ENCODE peak calls at places on chromosomes 6 and 20, in ten cellular contexts. P, K, G, E, A, W, Q, X, C and M are unnamed samples. For H3K4me1, the result is how much of the 10 kb centered on the place peaks cover.

GRCh38 chr6:36376742-36377141 is 10.7 kb downstream of the ETV7 start:
- DNase-seq in P (no peak), K (no peak), G (no peak), E (no peak), A (no peak), W (peak), Q (no peak), X (no peak), C (no peak), M (no peak)

GRCh38 chr6:112244428-112244827 is 9.9 kb downstream of the LAMA4 start:
- DNase-seq in P (no peak), K (no peak), G (no peak), E (no peak), A (no peak), W (no peak), Q (no peak), X (no peak), C (no peak), M (no peak)

GRCh38 chr6:69416739-69417138 is 380.1 kb downstream of the LMBRD1 start:
- DNase-seq in P (no peak), K (no peak), G (no peak), E (no peak), A (no peak), W (no peak), Q (no peak), X (no peak), C (no peak), M (peak)

GRCh38 chr6:16338577-16339262 is 100.3 kb downstream of the GMPR start:
- DNase-seq in P (peak), K (no peak), G (no peak), E (peak), A (peak), W (peak), Q (no peak), X (peak), C (peak), M (peak)

GRCh38 chr20:63095718-63096654 is 89.2 kb upstream of the BHLHE23 start:
- DNase-seq in P (no peak), K (no peak), G (peak), E (no peak), A (peak), W (peak), Q (no peak), X (peak), C (no peak), M (no peak)

GRCh38 chr20:15289337-15289736 is 951.9 kb upstream of the FLRT3 start:
- DNase-seq in P (no peak), K (no peak), G (no peak), E (no peak), A (no peak), W (no peak), Q (no peak), X (no peak), C (no peak), M (no peak)

GRCh38 chr6:80610821-80611220 is 504.4 kb downstream of the BCKDHB start:
- DNase-seq in P (no peak), K (no peak), G (no peak), E (no peak), A (no peak), W (no peak), Q (no peak), X (no peak), C (peak), M (no peak)

GRCh38 chr6:113856011-113856551 is 1.1 kb upstream of the MARCKS start:
- DNase-seq in P (peak), K (no peak), G (peak), E (peak), A (peak), W (no peak), Q (no peak), X (peak), C (peak), M (peak)

GRCh38 chr20:24662756-24663399 is 193.4 kb downstream of the SYNDIG1 start:
- DNase-seq in P (no peak), K (no peak), G (peak), E (no peak), A (no peak), W (peak), Q (no peak), X (no peak), C (no peak), M (no peak)

GRCh38 chr6:34063641-34064040 is 82.2 kb downstream of the GRM4 start:
- DNase-seq in P (no peak), K (no peak), G (no peak), E (no peak), A (no peak), W (no peak), Q (no peak), X (no peak), C (no peak), M (no peak)

GRCh38 chr6:48986803-48987202 is 476.2 kb downstream of the MMUT start:
- DNase-seq in P (no peak), K (no peak), G (no peak), E (no peak), A (no peak), W (no peak), Q (no peak), X (peak), C (no peak), M (no peak)

GRCh38 chr20:38230957-38231785 is 29.4 kb downstream of the KIAA1755 start:
- DNase-seq in P (no peak), K (no peak), G (no peak), E (no peak), A (no peak), W (no peak), Q (no peak), X (no peak), C (no peak), M (no peak)

GRCh38 chr20:46021361-46022359 is 7.4 kb upstream of the SLC12A5 start:
- DNase-seq in P (no peak), K (no peak), G (peak), E (peak), A (peak), W (no peak), Q (no peak), X (peak), C (peak), M (peak)

GRCh38 chr20:47196091-47197081 is 160.1 kb downstream of the ZMYND8 start:
- DNase-seq in P (peak), K (no peak), G (peak), E (peak), A (peak), W (peak), Q (peak), X (peak), C (peak), M (peak)

GRCh38 chr20:62991196-62991807 is 15.5 kb downstream of the BHLHE23 start:
- DNase-seq in P (no peak), K (no peak), G (no peak), E (no peak), A (no peak), W (no peak), Q (no peak), X (no peak), C (no peak), M (no peak)

GRCh38 chr6:125534430-125535263 is 214.8 kb upstream of the HEY2 start:
- DNase-seq in P (no peak), K (no peak), G (no peak), E (no peak), A (no peak), W (no peak), Q (no peak), X (no peak), C (no peak), M (no peak)

GRCh38 chr6:128242765-128243403 is 277.5 kb downstream of the PTPRK start:
- DNase-seq in P (no peak), K (no peak), G (no peak), E (no peak), A (no peak), W (no peak), Q (no peak), X (no peak), C (no peak), M (no peak)

GRCh38 chr6:27213544-27214125 is 33.9 kb upstream of the PRSS16 start:
- DNase-seq in P (no peak), K (no peak), G (no peak), E (no peak), A (no peak), W (no peak), Q (no peak), X (no peak), C (peak), M (no peak)

GRCh38 chr6:124882580-124883393 is 79.5 kb upstream of the RNF217 start:
- DNase-seq in P (no peak), K (no peak), G (no peak), E (no peak), A (no peak), W (no peak), Q (no peak), X (no peak), C (no peak), M (no peak)

GRCh38 chr20:1830240-1830639 is 65.0 kb upstream of the SIRPA start:
- DNase-seq in P (no peak), K (no peak), G (no peak), E (peak), A (no peak), W (no peak), Q (peak), X (no peak), C (peak), M (peak)

GRCh38 chr20:1263853-1264252 is 2.2 kb upstream of the SNPH start:
- DNase-seq in P (no peak), K (no peak), G (no peak), E (no peak), A (no peak), W (no peak), Q (no peak), X (no peak), C (no peak), M (no peak)

GRCh38 chr6:23036401-23036983 is 467.1 kb downstream of the HDGFL1 start:
- DNase-seq in P (no peak), K (no peak), G (no peak), E (no peak), A (no peak), W (no peak), Q (no peak), X (no peak), C (no peak), M (no peak)

GRCh38 chr6:53300656-53301551 is 47.8 kb downstream of the ELOVL5 start:
- DNase-seq in P (no peak), K (no peak), G (peak), E (no peak), A (no peak), W (no peak), Q (no peak), X (no peak), C (no peak), M (peak)

GRCh38 chr6:30743099-30744053 is 889 bp upstream of the FLOT1 start:
- DNase-seq in P (no peak), K (no peak), G (peak), E (peak), A (no peak), W (no peak), Q (no peak), X (peak), C (no peak), M (peak)

GRCh38 chr6:42742116-42742894 is 3.6 kb downstream of the TBCC start:
- DNase-seq in P (no peak), K (no peak), G (no peak), E (no peak), A (no peak), W (no peak), Q (no peak), X (no peak), C (no peak), M (no peak)

GRCh38 chr6:134132494-134133141 is 80.2 kb upstream of the SLC2A12 start:
- DNase-seq in P (no peak), K (no peak), G (no peak), E (no peak), A (no peak), W (no peak), Q (no peak), X (no peak), C (no peak), M (no peak)

GRCh38 chr6:75065524-75065923 is 140.3 kb downstream of the COL12A1 start:
- DNase-seq in P (no peak), K (no peak), G (no peak), E (no peak), A (no peak), W (no peak), Q (peak), X (no peak), C (no peak), M (no peak)

GRCh38 chr6:12718025-12718424 is 1.5 kb downstream of the PHACTR1 start:
- DNase-seq in P (no peak), K (no peak), G (no peak), E (no peak), A (no peak), W (no peak), Q (no peak), X (no peak), C (peak), M (no peak)

GRCh38 chr6:29797120-29797519 is 30.5 kb upstream of the HLA-G start:
- DNase-seq in P (no peak), K (no peak), G (no peak), E (no peak), A (no peak), W (no peak), Q (no peak), X (no peak), C (no peak), M (no peak)

GRCh38 chr6:138264372-138264880 is 46.1 kb upstream of the PBOV1 start:
- DNase-seq in P (no peak), K (peak), G (no peak), E (no peak), A (no peak), W (no peak), Q (no peak), X (no peak), C (no peak), M (no peak)

GRCh38 chr6:27279513-27280063 is 32.1 kb downstream of the PRSS16 start:
- DNase-seq in P (no peak), K (no peak), G (no peak), E (no peak), A (no peak), W (no peak), Q (no peak), X (no peak), C (no peak), M (no peak)

GRCh38 chr20:5056801-5057599 is 55.7 kb upstream of the SLC23A2 start:
- DNase-seq in P (peak), K (no peak), G (peak), E (no peak), A (peak), W (no peak), Q (peak), X (peak), C (peak), M (peak)

GRCh38 chr20:1326031-1326930 is 2.7 kb downstream of the SDCBP2 start:
- DNase-seq in P (no peak), K (peak), G (peak), E (no peak), A (no peak), W (peak), Q (no peak), X (peak), C (peak), M (no peak)

GRCh38 chr6:80544500-80545055 is 438.1 kb downstream of the BCKDHB start:
- DNase-seq in P (no peak), K (no peak), G (no peak), E (no peak), A (no peak), W (no peak), Q (no peak), X (no peak), C (no peak), M (no peak)

GRCh38 chr6:41505084-41506049 is 40.8 kb upstream of the FOXP4 start:
- DNase-seq in P (peak), K (no peak), G (peak), E (peak), A (peak), W (peak), Q (no peak), X (peak), C (no peak), M (peak)

GRCh38 chr6:83985308-83985713 is 48.3 kb upstream of the MRAP2 start:
- DNase-seq in P (no peak), K (no peak), G (no peak), E (no peak), A (no peak), W (no peak), Q (no peak), X (no peak), C (no peak), M (no peak)

GRCh38 chr6:3195695-3196497 is 31.6 kb downstream of the TUBB2B start:
- DNase-seq in P (no peak), K (no peak), G (no peak), E (no peak), A (no peak), W (no peak), Q (peak), X (no peak), C (peak), M (no peak)

DNA sequence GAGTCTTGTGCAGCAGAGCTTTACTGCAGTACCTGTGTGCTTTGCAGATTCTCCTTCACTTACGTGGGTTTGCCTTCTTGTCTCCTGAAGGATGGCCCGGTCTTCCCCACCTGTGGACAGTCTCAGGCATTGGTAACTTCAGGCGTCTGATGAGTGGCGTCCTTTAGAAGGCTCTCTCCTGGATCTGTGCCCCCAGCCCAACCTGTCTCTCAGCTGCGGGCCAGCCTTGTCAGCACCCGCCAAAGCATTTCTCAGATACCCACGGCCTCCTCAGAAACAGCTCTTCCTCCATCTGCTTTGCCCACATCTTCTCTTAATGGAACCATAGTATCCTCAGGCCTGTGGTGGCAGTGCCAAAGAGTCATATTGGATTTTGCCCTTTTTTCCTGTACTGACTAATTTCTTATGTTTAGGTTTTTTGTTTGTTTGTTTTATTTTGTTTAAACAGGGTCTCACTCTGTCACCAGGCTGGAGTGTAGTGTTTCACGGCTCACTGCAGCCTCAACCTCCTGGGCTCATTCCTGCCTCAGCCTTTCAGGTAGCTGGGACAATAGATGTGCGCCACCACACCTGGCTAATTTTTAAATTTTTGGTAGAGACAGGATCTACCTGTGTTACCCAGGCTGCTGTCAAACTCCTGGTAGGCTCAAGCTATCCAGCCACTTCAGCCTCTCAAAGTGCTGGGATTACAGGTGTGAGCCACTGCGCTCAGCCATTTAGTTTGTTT is 96.6 kb downstream of the ARID1B start:
- DNase-seq in P (no peak), K (no peak), G (no peak), E (no peak), A (no peak), W (no peak), Q (no peak), X (no peak), C (no peak), M (no peak)
- H3K4me1 ChIP-seq in P (under half), K (half or more), G (half or more), E (under half), A (half or more), W (under half), Q (under half), X (under half), C (under half), M (under half)

GRCh38 chr6:37569317-37569716 is 69.6 kb upstream of the CCDC167 start:
- DNase-seq in P (no peak), K (no peak), G (no peak), E (no peak), A (no peak), W (no peak), Q (no peak), X (no peak), C (no peak), M (no peak)
- TF ChIP-seq POLR2A in P (no peak), K (no peak), G (no peak), E (no peak), A (no peak), W (no peak), Q (no peak), X (no peak), C (no peak), M (no peak)

GRCh38 chr6:109332748-109333147 is 49.5 kb downstream of the CD164 start:
- DNase-seq in P (no peak), K (no peak), G (no peak), E (no peak), A (peak), W (no peak), Q (no peak), X (peak), C (no peak), M (no peak)

GRCh38 chr6:109340811-109341210 is 41.5 kb downstream of the CD164 start:
- DNase-seq in P (no peak), K (no peak), G (no peak), E (no peak), A (no peak), W (no peak), Q (no peak), X (no peak), C (no peak), M (no peak)

GRCh38 chr6:109339906-109340678 is 42.2 kb downstream of the CD164 start:
- DNase-seq in P (no peak), K (no peak), G (no peak), E (no peak), A (no peak), W (no peak), Q (no peak), X (no peak), C (no peak), M (no peak)

GRCh38 chr6:109336221-109336955 is 45.9 kb downstream of the CD164 start:
- DNase-seq in P (no peak), K (no peak), G (no peak), E (no peak), A (peak), W (no peak), Q (peak), X (peak), C (peak), M (peak)
- TF ChIP-seq CTCF in P (no peak), K (no peak), G (no peak), E (no peak), A (no peak), W (no peak), Q (no peak), X (no peak), C (no peak), M (no peak)

GRCh38 chr6:55046869-55047422 is 127.4 kb upstream of the HCRTR2 start:
- DNase-seq in P (no peak), K (no peak), G (no peak), E (no peak), A (no peak), W (no peak), Q (no peak), X (no peak), C (no peak), M (no peak)
- H3K4me1 ChIP-seq in P (under half), K (under half), G (under half), E (under half), A (under half), W (under half), Q (under half), X (under half), C (under half), M (under half)

DNA sequence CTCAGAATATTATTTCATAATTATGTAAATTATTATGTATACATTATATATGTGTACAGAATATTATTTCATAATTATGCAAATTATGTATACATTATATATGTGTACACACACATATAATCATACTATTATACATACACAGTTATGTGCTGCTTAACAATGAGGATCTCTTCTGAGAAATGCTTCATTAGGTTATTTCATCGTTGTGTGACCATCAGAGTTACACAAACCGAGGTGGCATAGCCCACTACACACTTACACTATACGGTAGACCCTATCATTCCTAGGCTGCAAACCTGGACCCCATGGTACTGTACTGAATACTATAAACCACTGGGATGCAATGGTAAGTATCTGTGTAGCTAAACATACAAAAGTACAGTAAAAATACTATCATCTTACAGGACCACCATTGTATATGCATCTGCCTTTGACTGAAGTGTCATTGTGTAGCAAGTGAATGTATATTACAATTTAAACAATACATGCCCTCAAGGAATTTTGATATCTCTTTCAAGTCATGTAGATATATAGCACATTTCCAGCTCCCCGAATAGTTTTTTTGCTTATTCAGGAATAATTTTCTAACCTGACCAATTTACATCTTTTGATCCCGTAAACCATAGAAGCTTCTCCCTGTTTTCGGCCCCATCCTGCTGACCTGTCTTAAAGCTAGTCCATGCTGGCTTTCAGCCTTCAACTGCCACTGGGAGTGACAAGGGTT is 71.2 kb downstream of the TMEM170B start:
- DNase-seq in P (no peak), K (no peak), G (no peak), E (no peak), A (no peak), W (no peak), Q (no peak), X (no peak), C (no peak), M (no peak)
- TF ChIP-seq POLR2A in P (no peak), K (no peak), G (no peak), E (no peak), A (no peak), W (no peak), Q (no peak), X (no peak), C (no peak), M (no peak)

GRCh38 chr6:149864578-149865535 is 698 bp upstream of the LRP11 start:
- DNase-seq in P (peak), K (peak), G (no peak), E (no peak), A (peak), W (no peak), Q (no peak), X (no peak), C (peak), M (peak)
- TF ChIP-seq CTCF in P (peak), K (peak), G (no peak), E (peak), A (no peak), W (peak), Q (peak), X (peak), C (peak), M (peak)